ENCODE peak calls at places on chromosomes 12 and 14, in four cellular contexts. C is K562, F is H1, P is SK-N-SH. B is an unnamed sample.

GRCh38 chr12:130729344-130729743 is 13.2 kb upstream of the RIMBP2 start:
- DNase-seq in F (no peak), C (no peak), P (peak; percentile 63), B (no peak)

GRCh38 chr14:73142216-73142615 is 5.9 kb downstream of the PSEN1 start:
- DNase-seq in P (no peak), F (no peak), C (no peak), B (no peak)

GRCh38 chr12:96359328-96359727 is 40.9 kb downstream of the CDK17 start:
- DNase-seq in P (no peak), F (no peak), C (no peak), B (no peak)

GRCh38 chr12:62876938-62877548 is 57.9 kb downstream of the PPM1H start:
- DNase-seq in P (no peak), F (no peak), C (no peak), B (no peak)

GRCh38 chr14:101255765-101256125 is 305.6 kb upstream of the DIO3 start:
- DNase-seq in F (no peak), C (no peak), P (peak; percentile 1), B (no peak)

GRCh38 chr12:123131291-123131831 is 19.5 kb downstream of the PITPNM2 start:
- DNase-seq in F (no peak), P (no peak), C (no peak), B (no peak)

GRCh38 chr12:6602526-6602925 is 4.7 kb downstream of the CHD4 start:
- DNase-seq in F (no peak), C (no peak), P (no peak), B (no peak)

GRCh38 chr12:83389237-83389996 is 702.7 kb downstream of the TMTC2 start:
- DNase-seq in F (peak; percentile 62), P (no peak), C (peak; percentile 48), B (no peak)

GRCh38 chr12:5783274-5783920 is 161.7 kb downstream of the ANO2 start:
- DNase-seq in C (no peak), P (no peak), F (peak; percentile 14), B (no peak)

GRCh38 chr12:108271951-108272729 is 67.0 kb downstream of the CMKLR1 start:
- DNase-seq in P (no peak), C (peak; percentile 9), F (no peak), B (no peak)

GRCh38 chr12:2643736-2644135 is 151.0 kb upstream of the FKBP4 start:
- DNase-seq in C (no peak), F (no peak), P (no peak), B (no peak)

GRCh38 chr12:130609966-130610365 is 106.1 kb downstream of the RIMBP2 start:
- DNase-seq in F (no peak), C (no peak), P (no peak), B (no peak)

GRCh38 chr12:10365716-10366433 is 24.0 kb downstream of the KLRK1 start:
- DNase-seq in C (peak; percentile 64), P (no peak), F (no peak), B (no peak)

GRCh38 chr14:31920003-31920402 is 157.1 kb upstream of the ARHGAP5 start:
- DNase-seq in P (no peak), C (no peak), F (no peak), B (no peak)

GRCh38 chr12:47990351-47991105 is 13.7 kb downstream of the COL2A1 start:
- DNase-seq in C (no peak), P (no peak), F (no peak), B (peak; percentile 72)

GRCh38 chr12:6927379-6927991 is at the start of gene ATN1:
- DNase-seq in P (peak; percentile 91), F (peak; percentile 83), C (peak; percentile 72), B (peak; percentile 66)

GRCh38 chr12:52063986-52064649 is 5.7 kb upstream of the ATG101 start:
- DNase-seq in C (peak; percentile 53), F (no peak), P (no peak), B (no peak)
- TF ChIP-seq POLR2AphosphoS5 in C (no peak), F (no peak), P (no peak), B (no peak)

DNA sequence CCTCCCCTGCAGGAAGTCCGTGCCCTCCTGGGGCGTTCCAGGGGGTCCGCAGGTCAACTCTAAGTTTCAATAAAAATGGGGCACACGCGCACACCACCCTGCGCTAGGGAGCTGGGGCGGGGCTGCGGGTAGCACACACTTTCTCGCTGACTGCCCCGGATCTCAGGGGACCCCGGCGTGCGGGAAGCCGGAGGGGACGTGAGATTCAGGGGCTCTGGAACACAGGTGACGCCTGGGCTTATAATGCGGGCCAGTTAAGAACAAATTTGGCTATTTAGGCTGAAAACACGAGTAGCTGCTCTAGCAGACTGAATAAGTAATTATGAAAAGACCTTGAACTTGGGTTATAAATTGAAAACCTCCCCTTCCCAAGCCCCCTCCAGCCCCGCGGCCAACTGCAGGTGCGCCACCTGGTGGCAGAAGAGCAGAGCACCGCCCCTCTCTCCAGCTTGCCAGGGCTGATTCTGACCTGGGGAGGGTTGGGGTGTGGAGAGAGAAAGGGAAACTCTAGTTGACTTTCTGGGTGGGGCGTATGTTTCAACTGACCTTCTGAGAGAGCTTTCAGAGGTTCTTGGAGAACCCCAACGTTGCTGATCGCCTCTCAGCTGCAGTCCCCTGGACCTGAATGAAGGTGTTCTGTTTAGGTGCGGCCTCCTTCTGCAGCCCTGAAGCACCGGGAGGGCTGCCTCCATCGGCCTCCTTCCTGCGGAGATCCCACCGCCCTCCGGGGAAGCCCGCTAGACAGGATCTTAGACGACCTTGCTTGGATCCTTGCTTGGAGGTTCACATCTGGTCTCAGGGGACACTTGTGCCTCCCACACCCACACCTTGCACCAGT is 118.4 kb upstream of the EVL start:
- DNase-seq in F (peak; percentile 88), C (peak; percentile 53), P (peak; percentile 90), B (peak; percentile 72)
- TF ChIP-seq TAF1 in F (no peak), C (no peak), P (no peak), B (no peak)

GRCh38 chr12:75852143-75852542 is 179.4 kb downstream of the PHLDA1 start:
- DNase-seq in F (no peak), P (no peak), C (no peak), B (no peak)
- TF ChIP-seq POLR2AphosphoS5 in F (no peak), P (no peak), C (no peak), B (no peak)

DNA sequence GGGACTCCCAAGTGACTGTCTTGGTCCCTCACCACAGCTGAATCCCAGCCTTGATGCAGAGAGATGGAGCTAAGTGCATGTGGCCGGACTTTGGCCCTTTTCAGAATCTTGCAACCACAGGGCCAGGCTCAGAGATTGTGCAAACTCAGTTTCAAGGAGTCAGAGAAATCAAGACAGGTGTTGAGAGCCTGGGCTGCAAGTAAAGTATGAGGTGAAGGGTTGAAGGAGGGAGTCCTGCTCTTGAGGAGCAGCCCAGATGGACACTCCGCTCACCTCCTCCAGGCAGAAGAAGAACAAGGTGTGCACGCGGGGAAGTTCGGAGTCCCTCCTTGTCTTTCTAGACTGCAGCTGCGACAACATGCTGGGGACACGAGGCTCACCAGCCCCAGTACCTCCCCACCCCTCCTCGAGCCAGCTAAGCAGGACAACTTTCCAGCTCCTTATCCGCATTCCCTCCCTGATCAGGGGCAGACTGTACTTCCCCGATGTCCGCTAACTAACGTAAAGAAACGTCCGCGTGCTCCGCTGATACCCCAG is 6.4 kb upstream of the BMP4 start:
- DNase-seq in P (no peak), C (no peak), F (no peak), B (no peak)
- TF ChIP-seq TAF1 in P (no peak), C (no peak), F (no peak), B (no peak)

GRCh38 chr12:109461049-109461845 is 15.9 kb downstream of the KCTD10 start:
- DNase-seq in F (no peak), C (peak; percentile 90), P (no peak), B (no peak)
- TF ChIP-seq POLR2AphosphoS5 in F (no peak), C (peak; percentile 53), P (no peak), B (no peak)

DNA sequence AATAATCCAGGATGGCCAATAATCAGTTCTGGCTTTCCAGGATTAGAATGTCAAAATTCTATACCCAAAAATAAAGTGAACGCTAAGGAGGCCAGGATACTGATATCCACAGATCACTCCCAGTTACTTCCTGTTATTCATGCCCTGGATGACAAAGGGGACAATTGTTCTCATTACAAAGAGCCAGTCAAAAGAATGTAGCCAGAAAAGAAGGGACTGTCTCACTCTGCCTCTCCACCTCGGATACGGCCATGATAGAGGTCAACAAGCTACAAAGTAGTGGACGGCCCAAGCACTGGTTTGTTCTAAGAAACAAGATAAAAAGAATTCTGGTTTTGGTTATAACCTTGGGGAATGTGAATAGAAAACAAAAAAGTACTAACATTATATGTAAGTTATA is 116.1 kb upstream of the ATF7IP start:
- DNase-seq in F (no peak), P (no peak), C (no peak), B (no peak)
- TF ChIP-seq TAF1 in F (no peak), P (no peak), C (no peak), B (no peak)

GRCh38 chr14:75254381-75254821 is 24.2 kb upstream of the FOS start:
- DNase-seq in P (no peak), F (no peak), C (no peak), B (no peak)
- TF ChIP-seq POLR2AphosphoS5 in P (no peak), F (no peak), C (no peak), B (no peak)